ENCODE peak calls at places on chromosome 1, in four cellular contexts. K is BE2C, P is ecto neural progenitor cell, X is ascending aorta. F is an unnamed sample.

GRCh38 chr1:60049188-60049587 is 24.4 kb downstream of the C1orf87 start:
- DNase-seq in P (no peak), X (no peak), K (no peak), F (no peak)

GRCh38 chr1:66231162-66232077 is 302.5 kb upstream of the SGIP1 start:
- DNase-seq in X (no peak), K (no peak), P (no peak), F (no peak)

GRCh38 chr1:29105822-29106221 is 17.9 kb downstream of the TMEM200B start:
- DNase-seq in X (no peak), K (no peak), P (no peak), F (no peak)

GRCh38 chr1:66397192-66397591 is 136.8 kb upstream of the SGIP1 start:
- DNase-seq in K (no peak), X (no peak), P (no peak), F (no peak)

GRCh38 chr1:227416156-227416865 is 98.0 kb upstream of the CDC42BPA start:
- DNase-seq in P (no peak), K (no peak), X (no peak), F (no peak)

GRCh38 chr1:169100208-169100882 is 6.1 kb upstream of the ATP1B1 start:
- DNase-seq in X (no peak), P (no peak), K (no peak), F (no peak)

GRCh38 chr1:94358630-94359599 is 59.3 kb upstream of the ABCD3 start:
- DNase-seq in X (no peak), P (no peak), K (peak), F (no peak)

GRCh38 chr1:105608713-105609112 is 1447.8 kb upstream of the PRMT6 start:
- DNase-seq in P (no peak), K (no peak), X (no peak), F (no peak)

GRCh38 chr1:112464501-112464900 is 44.3 kb upstream of the WNT2B start:
- DNase-seq in P (peak), K (no peak), X (no peak), F (peak)

GRCh38 chr1:91165033-91165654 is 143.3 kb upstream of the ZNF644 start:
- DNase-seq in K (peak), P (peak), X (peak), F (peak)